ENCODE peak calls at places on chromosomes 12 and 14, in seven cellular contexts. K is neural progenitor cell, C is endodermal cell, Z is psoas muscle, P is right lobe of liver, T is Peyer's patch, L is WERI-Rb-1. M is an unnamed sample.

GRCh38 chr12:114302117-114302516 is 103.8 kb downstream of the TBX5 start:
- DNase-seq in K (no peak), C (peak; percentile 60), Z (no peak), P (no peak), T (no peak), L (no peak), M (no peak)

GRCh38 chr12:102419094-102419764 is 61.1 kb downstream of the IGF1 start:
- DNase-seq in K (no peak), C (no peak), Z (no peak), P (no peak), T (no peak), L (no peak), M (no peak)

GRCh38 chr14:75123991-75124390 is 2.9 kb downstream of the NEK9 start:
- DNase-seq in K (no peak), C (no peak), Z (no peak), P (no peak), T (no peak), L (no peak), M (no peak)

GRCh38 chr14:33914676-33915516 is 36.0 kb downstream of the EGLN3 start:
- DNase-seq in K (no peak), C (peak; percentile 73), Z (no peak), P (no peak), T (no peak), L (no peak), M (no peak)

GRCh38 chr14:23572841-23573240 is 5.2 kb upstream of the AP1G2 start:
- DNase-seq in K (no peak), C (peak; percentile 36), Z (no peak), P (no peak), T (no peak), L (no peak), M (no peak)

GRCh38 chr12:86950043-86950838 is 694.0 kb upstream of the MGAT4C start:
- DNase-seq in K (peak; percentile 7), C (no peak), Z (no peak), P (no peak), T (no peak), L (no peak), M (no peak)

GRCh38 chr12:74415633-74416032 is 122.0 kb upstream of the ATXN7L3B start:
- DNase-seq in K (peak; percentile 39), C (no peak), Z (no peak), P (no peak), T (no peak), L (no peak), M (no peak)

GRCh38 chr14:36820111-36820709 is 158.6 kb downstream of the PAX9 start:
- DNase-seq in K (no peak), C (no peak), Z (no peak), P (no peak), T (no peak), L (no peak), M (no peak)

GRCh38 chr12:26697217-26697616 is 135.8 kb downstream of the ITPR2 start:
- DNase-seq in K (no peak), C (no peak), Z (no peak), P (no peak), T (no peak), L (no peak), M (no peak)

GRCh38 chr14:47442206-47442605 is 233.2 kb downstream of the MDGA2 start:
- DNase-seq in K (peak; percentile 58), C (peak; percentile 82), Z (no peak), P (peak; percentile 56), T (no peak), L (peak; percentile 46), M (no peak)

GRCh38 chr12:79983969-79984629 is 49.2 kb upstream of the PPP1R12A start:
- DNase-seq in K (peak; percentile 42), C (no peak), Z (no peak), P (no peak), T (no peak), L (no peak), M (no peak)

GRCh38 chr12:94458882-94459772 is 540 bp downstream of the CEP83 start:
- DNase-seq in K (no peak), C (no peak), Z (no peak), P (no peak), T (no peak), L (no peak), M (peak; percentile 10)

GRCh38 chr12:89261210-89261609 is 91.1 kb downstream of the DUSP6 start:
- DNase-seq in K (no peak), C (no peak), Z (no peak), P (no peak), T (no peak), L (no peak), M (no peak)

GRCh38 chr12:88185279-88185678 is 43.2 kb downstream of the TMTC3 start:
- DNase-seq in K (no peak), C (no peak), Z (no peak), P (no peak), T (no peak), L (no peak), M (no peak)

GRCh38 chr14:71441142-71441541 is 491.1 kb upstream of the RGS6 start:
- DNase-seq in K (no peak), C (no peak), Z (no peak), P (no peak), T (no peak), L (no peak), M (no peak)

GRCh38 chr12:122326597-122326996 is 60.3 kb upstream of the VPS33A start:
- DNase-seq in K (no peak), C (no peak), Z (no peak), P (no peak), T (no peak), L (no peak), M (no peak)

GRCh38 chr12:21751517-21751916 is 23.0 kb downstream of the KCNJ8 start:
- DNase-seq in K (no peak), C (no peak), Z (no peak), P (no peak), T (no peak), L (no peak), M (no peak)

GRCh38 chr12:52741378-52742195 is 35.6 kb downstream of the KRT76 start:
- DNase-seq in K (peak; percentile 91), C (peak; percentile 97), Z (peak; percentile 26), P (peak; percentile 58), T (no peak), L (no peak), M (no peak)

GRCh38 chr12:99131761-99132199 is 486.7 kb downstream of the APAF1 start:
- DNase-seq in K (peak; percentile 91), C (peak; percentile 95), Z (peak; percentile 17), P (no peak), T (no peak), L (peak; percentile 85), M (peak; percentile 36)

GRCh38 chr14:75391953-75392352 is 35.9 kb upstream of the JDP2 start:
- DNase-seq in K (no peak), C (no peak), Z (no peak), P (no peak), T (no peak), L (no peak), M (no peak)

GRCh38 chr12:126547905-126548304 is 1482.7 kb downstream of the AACS start:
- DNase-seq in K (peak; percentile 47), C (no peak), Z (no peak), P (no peak), T (no peak), L (no peak), M (no peak)

GRCh38 chr14:69827560-69827959 is 30.5 kb upstream of the SLC10A1 start:
- DNase-seq in K (no peak), C (no peak), Z (no peak), P (no peak), T (no peak), L (peak; percentile 77), M (no peak)

GRCh38 chr12:6369916-6370575 is 5.3 kb downstream of the SCNN1A start:
- DNase-seq in K (no peak), C (peak; percentile 43), Z (no peak), P (no peak), T (no peak), L (no peak), M (no peak)

GRCh38 chr12:131087991-131088700 is 134.4 kb downstream of the ADGRD1 start:
- DNase-seq in K (no peak), C (peak; percentile 39), Z (peak; percentile 13), P (peak; percentile 34), T (peak; percentile 6), L (peak; percentile 3), M (no peak)

GRCh38 chr12:125247477-125247876 is 182.2 kb downstream of the AACS start:
- DNase-seq in K (no peak), C (peak; percentile 63), Z (no peak), P (no peak), T (no peak), L (no peak), M (no peak)

GRCh38 chr12:78470354-78471195 is 394.0 kb upstream of the SYT1 start:
- DNase-seq in K (peak; percentile 60), C (peak; percentile 83), Z (no peak), P (no peak), T (no peak), L (peak; percentile 68), M (no peak)

GRCh38 chr14:20986811-20987210 is 3.0 kb upstream of the METTL17 start:
- DNase-seq in K (no peak), C (no peak), Z (no peak), P (no peak), T (no peak), L (no peak), M (no peak)

GRCh38 chr14:20988717-20989116 is 1.1 kb upstream of the METTL17 start:
- DNase-seq in K (no peak), C (peak; percentile 31), Z (no peak), P (no peak), T (no peak), L (no peak), M (no peak)

GRCh38 chr14:20989787-20990600 is at the start of gene METTL17:
- DNase-seq in K (peak; percentile 96), C (peak; percentile 96), Z (peak; percentile 89), P (peak; percentile 88), T (peak; percentile 85), L (peak; percentile 94), M (peak; percentile 87)

GRCh38 chr14:20989464-20989786 is 355 bp upstream of the METTL17 start:
- DNase-seq in K (no peak), C (no peak), Z (no peak), P (no peak), T (no peak), L (no peak), M (no peak)
- H3K4me3 ChIP-seq in K (peak overlapping the region; percentile 87), C (peak overlapping the region; percentile 21), Z (peak overlapping the region; percentile 89), P (peak overlapping the region; percentile 84), T (peak overlapping the region; percentile 98), L (peak overlapping the region; percentile 85), M (peak overlapping the region; percentile 94)

GRCh38 chr12:49298160-49298559 is 3.2 kb downstream of the PRPH start:
- DNase-seq in K (no peak), C (no peak), Z (no peak), P (no peak), T (no peak), L (no peak), M (no peak)
- TF ChIP-seq CTCF in K (no peak), C (no peak), Z (no peak), P (peak; percentile 25), T (no peak), L (peak; percentile 10), M (peak; percentile 39)

GRCh38 chr12:112172556-112173324 is 47.4 kb downstream of the TRAFD1 start:
- DNase-seq in K (no peak), C (no peak), Z (no peak), P (no peak), T (no peak), L (no peak), M (no peak)
- H3K36me3 ChIP-seq in K (no peaks in the 10 kb centered on the region), C (peaks cover 47% of the 10 kb centered on the region), Z (peaks cover 96% of the 10 kb centered on the region), P (no peaks in the 10 kb centered on the region), T (no peaks in the 10 kb centered on the region), L (peaks cover 35% of the 10 kb centered on the region), M (peaks cover 42% of the 10 kb centered on the region)

DNA sequence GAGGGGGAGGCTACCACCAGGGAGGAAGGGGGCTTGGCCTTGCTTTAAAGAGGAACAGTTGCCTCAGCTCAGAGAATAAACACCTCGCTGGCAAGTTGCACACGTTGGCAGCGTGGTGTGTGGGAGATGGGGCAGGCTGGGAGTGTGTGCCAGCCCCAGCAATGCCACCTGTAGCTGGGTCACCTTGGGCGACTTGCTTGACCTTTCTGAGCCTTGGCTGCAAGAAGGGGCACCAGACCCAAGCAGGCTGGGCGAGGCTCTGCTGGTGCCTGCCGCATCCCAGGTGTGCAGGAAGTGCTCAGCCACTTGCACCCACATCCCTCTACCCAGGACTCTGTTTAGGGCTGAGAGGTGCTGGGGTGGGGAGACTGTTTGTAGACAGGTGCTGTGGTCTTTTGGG is 602 bp downstream of the FAM181A start:
- DNase-seq in K (no peak), C (no peak), Z (no peak), P (no peak), T (no peak), L (no peak), M (no peak)
- H3K4me3 ChIP-seq in K (no peak overlapping the region), C (no peak overlapping the region), Z (no peak overlapping the region), P (no peak overlapping the region), T (no peak overlapping the region), L (no peak overlapping the region), M (no peak overlapping the region)